ENCODE peak calls at places on chromosomes 13 and 19, in six cellular contexts. X is upper lobe of left lung, T is tibial nerve, H is suprapubic skin, E is H1, C is K562. N is an unnamed sample. For H3K36me3, the result is how much of the 10 kb centered on the place peaks cover.

GRCh38 chr13:100409132-100409531 is 179.5 kb downstream of the GGACT start:
- DNase-seq in X (no peak), T (no peak), H (no peak), E (no peak), C (no peak), N (no peak)

GRCh38 chr13:29573190-29573589 is 22.3 kb downstream of the SLC7A1 start:
- DNase-seq in X (peak), T (no peak), H (no peak), E (no peak), C (no peak), N (peak)

GRCh38 chr13:107476068-107476467 is 739.3 kb downstream of the LIG4 start:
- DNase-seq in X (no peak), T (no peak), H (no peak), E (no peak), C (no peak), N (no peak)

GRCh38 chr13:21670006-21670882 is 629 bp upstream of the FGF9 start:
- DNase-seq in X (peak), T (no peak), H (peak), E (no peak), C (peak), N (peak)

GRCh38 chr13:114099191-114099590 is 33.2 kb downstream of the RASA3 start:
- DNase-seq in X (peak), T (peak), H (peak), E (no peak), C (peak), N (no peak)

GRCh38 chr13:91132786-91133185 is 214.7 kb upstream of the MIR17HG start:
- DNase-seq in X (no peak), T (no peak), H (no peak), E (no peak), C (no peak), N (no peak)

GRCh38 chr13:99959538-99960230 is 11.9 kb downstream of the ZIC5 start:
- DNase-seq in X (no peak), T (no peak), H (no peak), E (no peak), C (no peak), N (peak)

GRCh38 chr19:7920520-7921301 is 573 bp downstream of the SNAPC2 start:
- DNase-seq in X (peak), T (peak), H (peak), E (peak), C (peak), N (peak)

GRCh38 chr13:31209172-31209818 is 9.5 kb downstream of the B3GLCT start:
- DNase-seq in X (no peak), T (no peak), H (no peak), E (no peak), C (no peak), N (peak)

GRCh38 chr13:111981006-111981405 is 85.9 kb upstream of the SOX1 start:
- DNase-seq in X (no peak), T (no peak), H (no peak), E (no peak), C (no peak), N (no peak)

GRCh38 chr19:55069137-55069858 is 6.3 kb upstream of the RDH13 start:
- DNase-seq in X (peak), T (no peak), H (no peak), E (no peak), C (peak), N (peak)

GRCh38 chr19:5358173-5358800 is 17.7 kb upstream of the PTPRS start:
- DNase-seq in X (no peak), T (no peak), H (no peak), E (no peak), C (peak), N (no peak)

GRCh38 chr13:29901714-29902631 is 51.6 kb upstream of the UBL3 start:
- DNase-seq in X (peak), T (no peak), H (no peak), E (no peak), C (no peak), N (no peak)

GRCh38 chr19:35592226-35592625 is 6.3 kb downstream of the PMIS2 start:
- DNase-seq in X (no peak), T (no peak), H (no peak), E (peak), C (peak), N (peak)

GRCh38 chr13:41458187-41458938 is 1.0 kb downstream of the RGCC start:
- DNase-seq in X (peak), T (no peak), H (peak), E (no peak), C (peak), N (peak)

GRCh38 chr13:113231306-113232207 is 22.1 kb downstream of the CUL4A start:
- DNase-seq in X (no peak), T (no peak), H (no peak), E (no peak), C (no peak), N (no peak)

GRCh38 chr19:45030825-45031224 is 8.0 kb upstream of the CLASRP start:
- DNase-seq in X (no peak), T (no peak), H (no peak), E (no peak), C (no peak), N (no peak)

GRCh38 chr19:58397533-58398037 is 2.1 kb downstream of the RNF225 start:
- DNase-seq in X (no peak), T (no peak), H (no peak), E (no peak), C (no peak), N (no peak)

DNA sequence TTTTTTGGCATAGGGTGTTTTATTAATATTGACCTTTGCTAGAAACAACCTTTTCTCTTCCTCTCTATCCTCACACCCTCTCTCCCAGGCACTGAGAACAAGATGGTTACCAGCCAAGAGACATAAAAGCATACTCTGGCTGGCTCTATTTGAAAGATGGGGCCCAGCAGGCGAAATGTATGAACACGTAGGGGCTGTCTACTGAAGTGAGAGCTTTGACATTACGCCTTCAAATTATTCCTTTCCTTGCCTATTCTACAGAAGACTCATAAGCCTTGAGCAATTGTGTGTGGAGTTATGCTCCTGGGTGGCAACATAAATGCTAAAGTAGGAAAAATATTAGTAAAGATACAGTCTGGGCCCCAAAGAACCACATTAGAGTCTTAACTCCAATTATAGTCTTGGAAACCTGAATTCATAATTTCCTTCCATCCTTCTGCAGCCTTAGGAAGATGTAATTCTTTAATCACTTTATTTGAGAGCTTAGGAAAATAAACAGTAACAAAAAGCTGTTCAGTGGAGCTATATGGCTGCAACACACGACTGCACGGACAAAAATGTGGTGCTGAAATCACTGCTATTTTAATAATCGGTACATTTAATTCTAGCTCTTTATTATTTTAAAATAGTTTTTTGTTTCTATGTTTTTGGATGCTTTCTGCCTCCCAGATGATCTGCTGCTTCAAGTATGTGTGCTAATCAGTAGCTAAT is 122.3 kb upstream of the RNF113B start:
- DNase-seq in X (no peak), T (no peak), H (no peak), E (no peak), C (no peak), N (no peak)
- TF ChIP-seq EP300 in X (no peak), T (no peak), H (no peak), E (no peak), C (no peak), N (no peak)

GRCh38 chr13:72788831-72789230 is 6.9 kb downstream of the PIBF1 start:
- DNase-seq in X (no peak), T (no peak), H (no peak), E (no peak), C (no peak), N (no peak)
- H3K36me3 ChIP-seq in X (under half), T (half or more), H (under half), E (under half), C (half or more), N (under half)

GRCh38 chr19:11381535-11382369 is 2.4 kb downstream of the EPOR start:
- DNase-seq in X (peak), T (no peak), H (peak), E (no peak), C (no peak), N (peak)
- TF ChIP-seq POLR2A in X (no peak), T (no peak), H (no peak), E (no peak), C (no peak), N (no peak)

DNA sequence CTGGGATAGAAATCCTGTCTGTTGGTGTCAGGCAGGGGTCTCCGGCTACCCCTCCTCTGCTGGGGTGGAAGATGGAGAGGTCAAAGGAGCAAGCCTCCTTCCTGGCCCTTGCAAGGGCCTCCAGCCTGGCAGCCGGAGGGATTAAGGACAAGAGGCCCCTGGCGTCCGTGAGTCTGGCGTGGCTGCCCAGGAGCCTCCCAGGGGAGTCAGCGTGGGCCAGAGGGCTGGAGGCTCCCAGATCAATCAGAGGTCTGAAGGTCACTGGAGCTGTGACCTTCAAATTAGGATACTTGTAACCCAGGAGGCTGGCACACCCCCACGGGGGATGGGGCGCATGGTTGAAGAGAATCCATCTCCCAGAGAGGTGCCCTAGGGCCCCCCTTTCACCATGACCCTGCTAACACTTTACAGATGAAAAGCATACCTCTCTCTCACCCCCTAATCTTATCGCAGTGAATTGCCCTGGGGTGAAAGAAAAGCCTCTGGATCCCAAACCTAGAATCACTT is 44.7 kb upstream of the PEG3 start:
- DNase-seq in X (no peak), T (no peak), H (no peak), E (no peak), C (no peak), N (no peak)
- TF ChIP-seq EP300 in X (no peak), T (no peak), H (no peak), E (no peak), C (no peak), N (no peak)

GRCh38 chr13:32647926-32648325 is 61.7 kb downstream of the PDS5B start:
- DNase-seq in X (no peak), T (no peak), H (no peak), E (no peak), C (no peak), N (no peak)
- H3K36me3 ChIP-seq in X (under half), T (under half), H (under half), E (under half), C (under half), N (under half)

GRCh38 chr13:26186995-26187394 is 35.1 kb downstream of the RNF6 start:
- DNase-seq in X (no peak), T (no peak), H (no peak), E (no peak), C (no peak), N (no peak)

GRCh38 chr13:26183416-26183815 is 38.7 kb downstream of the RNF6 start:
- DNase-seq in X (no peak), T (no peak), H (no peak), E (no peak), C (no peak), N (no peak)

GRCh38 chr13:26185720-26186119 is 36.4 kb downstream of the RNF6 start:
- DNase-seq in X (no peak), T (no peak), H (no peak), E (no peak), C (no peak), N (no peak)

GRCh38 chr13:26184791-26185250 is 37.3 kb downstream of the RNF6 start:
- DNase-seq in X (peak), T (peak), H (no peak), E (no peak), C (peak), N (peak)

GRCh38 chr13:26186141-26186870 is 35.8 kb downstream of the RNF6 start:
- DNase-seq in X (peak), T (peak), H (peak), E (peak), C (peak), N (peak)
- TF ChIP-seq POLR2A in X (peak), T (peak), H (no peak), E (no peak), C (peak), N (no peak)

GRCh38 chr13:52104624-52105023 is 24.2 kb downstream of the NEK5 start:
- DNase-seq in X (no peak), T (no peak), H (no peak), E (no peak), C (no peak), N (no peak)
- TF ChIP-seq EP300 in X (no peak), T (no peak), H (no peak), E (no peak), C (no peak), N (no peak)

GRCh38 chr19:1118999-1119398 is 15.2 kb downstream of the GPX4 start:
- DNase-seq in X (no peak), T (no peak), H (no peak), E (no peak), C (no peak), N (no peak)

GRCh38 chr19:1117654-1118053 is 13.9 kb downstream of the GPX4 start:
- DNase-seq in X (no peak), T (no peak), H (no peak), E (no peak), C (no peak), N (no peak)

GRCh38 chr19:1122021-1122971 is 18.5 kb downstream of the GPX4 start:
- DNase-seq in X (no peak), T (no peak), H (no peak), E (no peak), C (no peak), N (no peak)

GRCh38 chr19:1121395-1121794 is 17.6 kb downstream of the GPX4 start:
- DNase-seq in X (no peak), T (no peak), H (no peak), E (no peak), C (no peak), N (no peak)

GRCh38 chr19:1119475-1120217 is 15.9 kb downstream of the GPX4 start:
- DNase-seq in X (no peak), T (no peak), H (no peak), E (no peak), C (no peak), N (no peak)
- H3K36me3 ChIP-seq in X (half or more), T (half or more), H (half or more), E (under half), C (half or more), N (half or more)

DNA sequence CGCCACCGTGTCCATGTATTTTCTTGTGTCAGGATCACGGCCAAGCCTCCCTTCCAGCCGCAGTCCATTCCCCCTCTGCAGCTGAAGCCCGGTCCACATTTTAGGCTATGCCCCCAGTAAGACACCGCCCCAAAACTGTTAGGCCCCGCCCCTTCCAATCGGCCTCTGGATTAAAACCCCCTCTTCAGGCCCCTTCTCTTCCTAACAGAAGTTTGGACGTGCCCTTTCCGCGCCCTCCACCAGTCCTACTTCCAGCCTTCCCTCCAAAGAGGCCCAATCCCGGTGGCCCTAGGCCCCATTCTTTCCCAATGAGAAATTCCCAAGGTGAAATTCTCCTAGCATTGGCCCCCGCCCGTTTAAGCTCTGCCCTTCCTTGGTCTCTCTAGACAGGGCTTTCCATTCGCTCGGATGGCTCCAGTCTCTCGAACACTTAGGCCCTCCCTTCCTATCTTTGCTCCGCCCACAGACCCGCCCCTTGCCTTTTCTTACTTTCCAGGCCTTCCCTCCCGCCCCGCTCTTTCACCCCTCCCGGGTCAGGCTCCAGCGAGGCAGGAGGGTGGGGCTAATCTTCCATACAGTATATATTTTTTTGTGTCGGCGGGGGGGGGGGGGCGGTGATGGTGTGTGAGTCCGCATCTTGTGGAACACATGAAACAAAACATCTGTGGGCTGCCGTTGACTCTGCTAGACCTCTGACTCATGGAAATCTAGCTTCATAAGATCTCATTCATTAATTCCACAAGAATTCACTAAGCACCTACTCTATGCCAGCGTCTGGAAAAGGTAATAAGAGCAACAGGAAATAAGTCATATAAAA is 13.6 kb downstream of the LTBP4 start:
- DNase-seq in X (peak), T (peak), H (peak), E (no peak), C (peak), N (peak)
- TF ChIP-seq POLR2A in X (peak), T (peak), H (peak), E (no peak), C (no peak), N (no peak)